ENCODE peak calls at places on chromosomes 7 and 10, in nine cellular contexts. C is endodermal cell, O is Peyer's patch, B is ascending aorta, E is body of pancreas, W is sigmoid colon, J is Caco-2, I is hepatocyte, V is mucosa of descending colon. S is an unnamed sample.
A peak's percentile ranks its signal among the peaks of the same experiment; 100 is the strongest.

GRCh38 chr10:133124357-133125211 is 35.4 kb upstream of the KNDC1 start:
- DNase-seq in C (peak; percentile 87), O (no peak), B (no peak), E (peak; percentile 16), W (no peak), J (peak; percentile 84), I (peak; percentile 67), V (peak; percentile 23), S (peak; percentile 58)

GRCh38 chr7:32496052-32496813 is 944 bp downstream of the AVL9 start:
- DNase-seq in C (no peak), O (no peak), B (no peak), E (no peak), W (no peak), J (no peak), I (no peak), V (peak; percentile 15), S (no peak)

GRCh38 chr10:61961278-61961677 is 59.8 kb downstream of the ARID5B start:
- DNase-seq in C (no peak), O (no peak), B (no peak), E (no peak), W (no peak), J (no peak), I (no peak), V (no peak), S (no peak)

GRCh38 chr7:134852626-134853025 is 73.2 kb downstream of the CALD1 start:
- DNase-seq in C (no peak), O (no peak), B (no peak), E (no peak), W (no peak), J (no peak), I (no peak), V (no peak), S (no peak)

GRCh38 chr7:137399827-137400823 is 56.6 kb upstream of the PTN start:
- DNase-seq in C (peak; percentile 57), O (no peak), B (no peak), E (no peak), W (no peak), J (no peak), I (no peak), V (no peak), S (no peak)

GRCh38 chr7:11589251-11589650 is 242.7 kb downstream of the THSD7A start:
- DNase-seq in C (no peak), O (no peak), B (no peak), E (no peak), W (no peak), J (no peak), I (no peak), V (no peak), S (no peak)

GRCh38 chr7:27173412-27174076 is 576 bp downstream of the HOXA10 start:
- DNase-seq in C (peak; percentile 72), O (peak; percentile 66), B (no peak), E (no peak), W (peak; percentile 74), J (peak; percentile 62), I (no peak), V (no peak), S (no peak)

GRCh38 chr7:618539-619355 is 99.1 kb upstream of the PDGFA start:
- DNase-seq in C (peak; percentile 21), O (peak; percentile 85), B (no peak), E (peak; percentile 34), W (no peak), J (no peak), I (peak; percentile 55), V (peak; percentile 79), S (no peak)

GRCh38 chr7:143396182-143396581 is 12.5 kb downstream of the EPHA1 start:
- DNase-seq in C (peak; percentile 44), O (no peak), B (no peak), E (no peak), W (no peak), J (no peak), I (no peak), V (no peak), S (no peak)

GRCh38 chr7:2032030-2032875 is 200.5 kb downstream of the MAD1L1 start:
- DNase-seq in C (peak; percentile 76), O (no peak), B (no peak), E (no peak), W (peak; percentile 64), J (no peak), I (no peak), V (no peak), S (peak; percentile 38)

GRCh38 chr7:29657856-29658255 is 94.2 kb downstream of the PRR15 start:
- DNase-seq in C (no peak), O (no peak), B (no peak), E (no peak), W (no peak), J (no peak), I (no peak), V (no peak), S (no peak)

GRCh38 chr7:29652611-29653010 is 89.0 kb downstream of the PRR15 start:
- DNase-seq in C (no peak), O (no peak), B (no peak), E (no peak), W (no peak), J (no peak), I (no peak), V (no peak), S (no peak)

GRCh38 chr7:29651467-29651866 is 87.8 kb downstream of the PRR15 start:
- DNase-seq in C (no peak), O (no peak), B (no peak), E (no peak), W (no peak), J (no peak), I (no peak), V (no peak), S (no peak)

DNA sequence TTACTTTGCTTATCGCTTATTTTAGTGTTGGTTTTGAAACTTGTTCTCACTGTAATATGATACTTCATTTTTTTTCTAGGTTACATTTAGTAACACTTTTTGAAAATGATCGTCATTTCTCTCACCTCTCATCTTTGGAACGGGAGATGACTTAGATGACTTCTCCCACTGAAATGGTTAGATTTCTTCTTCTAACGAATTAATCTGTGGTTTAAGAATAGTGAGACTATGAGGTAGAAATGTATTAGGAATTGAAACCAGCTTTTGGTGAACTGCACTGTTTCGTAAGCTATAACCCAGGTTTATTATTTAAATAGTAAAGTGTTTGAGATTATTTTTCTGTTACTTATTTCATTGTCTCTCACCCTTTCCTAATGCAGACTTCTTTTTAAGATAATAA is 93.7 kb downstream of the PRR15 start:
- DNase-seq in C (no peak), O (no peak), B (no peak), E (no peak), W (no peak), J (no peak), I (no peak), V (no peak), S (no peak)
- H3K4me3 ChIP-seq in C (no peak overlapping the region), O (no peak overlapping the region), B (no peak overlapping the region), E (no peak overlapping the region), W (no peak overlapping the region), J (no peak overlapping the region), I (no peak overlapping the region), V (no peak overlapping the region), S (no peak overlapping the region)

GRCh38 chr10:119723624-119724023 is 2.2 kb upstream of the INPP5F start:
- DNase-seq in C (no peak), O (no peak), B (no peak), E (no peak), W (no peak), J (no peak), I (no peak), V (no peak), S (no peak)

GRCh38 chr10:119726291-119727261 is 726 bp downstream of the INPP5F start:
- DNase-seq in C (peak; percentile 88), O (no peak), B (no peak), E (no peak), W (peak; percentile 73), J (peak; percentile 80), I (no peak), V (peak; percentile 64), S (peak; percentile 61)

GRCh38 chr10:119724630-119725549 is 960 bp upstream of the INPP5F start:
- DNase-seq in C (no peak), O (no peak), B (no peak), E (peak; percentile 33), W (no peak), J (no peak), I (no peak), V (peak; percentile 51), S (no peak)

GRCh38 chr10:119723161-119723560 is 2.7 kb upstream of the INPP5F start:
- DNase-seq in C (no peak), O (no peak), B (no peak), E (no peak), W (no peak), J (no peak), I (no peak), V (no peak), S (no peak)

DNA sequence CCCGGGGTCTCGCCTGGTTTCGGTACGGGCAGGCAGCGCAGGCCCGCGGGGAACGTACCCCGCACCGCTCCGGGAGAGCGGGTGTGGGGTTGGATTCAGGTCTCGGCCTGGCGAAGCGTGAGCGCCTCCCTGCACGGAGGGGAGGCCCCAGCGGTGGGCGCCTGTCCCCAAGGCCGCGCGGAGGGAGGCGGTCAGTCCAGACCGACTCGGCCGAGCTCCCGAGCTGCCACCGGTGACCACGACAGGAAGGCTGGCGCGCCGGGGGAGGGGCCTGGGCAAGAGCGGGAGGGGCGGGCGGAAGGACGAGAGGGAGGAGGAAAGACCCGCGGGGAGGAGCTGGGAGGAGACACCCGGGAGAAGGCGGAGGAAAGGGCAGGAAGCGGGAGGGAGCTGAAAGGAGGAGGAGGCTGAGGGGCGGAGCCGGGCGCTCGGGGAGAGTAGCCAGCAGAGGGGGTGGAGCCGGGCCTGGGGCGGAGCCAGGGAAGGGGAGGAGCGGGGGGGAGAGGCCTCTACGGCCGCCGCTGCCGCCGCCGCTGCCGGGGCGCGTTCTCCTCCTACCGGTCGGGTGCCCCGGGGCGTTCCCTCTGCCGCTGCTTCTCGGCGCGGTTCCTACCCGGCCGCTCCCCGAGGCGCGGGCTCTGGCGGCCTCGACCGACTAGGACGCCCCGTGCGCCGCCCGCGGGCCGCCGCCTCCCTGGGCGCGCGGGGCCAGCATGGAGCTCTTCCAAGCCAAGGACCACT is at the start of gene INPP5F:
- DNase-seq in C (peak; percentile 100), O (peak; percentile 100), B (peak; percentile 94), E (peak; percentile 99), W (peak; percentile 100), J (peak; percentile 100), I (peak; percentile 100), V (peak; percentile 100), S (peak; percentile 99)
- TF ChIP-seq CTCF in C (peak; percentile 56), O (peak; percentile 46), B (peak; percentile 49), E (peak; percentile 23), W (no peak), J (no peak), I (no peak), V (peak; percentile 30), S (no peak)

DNA sequence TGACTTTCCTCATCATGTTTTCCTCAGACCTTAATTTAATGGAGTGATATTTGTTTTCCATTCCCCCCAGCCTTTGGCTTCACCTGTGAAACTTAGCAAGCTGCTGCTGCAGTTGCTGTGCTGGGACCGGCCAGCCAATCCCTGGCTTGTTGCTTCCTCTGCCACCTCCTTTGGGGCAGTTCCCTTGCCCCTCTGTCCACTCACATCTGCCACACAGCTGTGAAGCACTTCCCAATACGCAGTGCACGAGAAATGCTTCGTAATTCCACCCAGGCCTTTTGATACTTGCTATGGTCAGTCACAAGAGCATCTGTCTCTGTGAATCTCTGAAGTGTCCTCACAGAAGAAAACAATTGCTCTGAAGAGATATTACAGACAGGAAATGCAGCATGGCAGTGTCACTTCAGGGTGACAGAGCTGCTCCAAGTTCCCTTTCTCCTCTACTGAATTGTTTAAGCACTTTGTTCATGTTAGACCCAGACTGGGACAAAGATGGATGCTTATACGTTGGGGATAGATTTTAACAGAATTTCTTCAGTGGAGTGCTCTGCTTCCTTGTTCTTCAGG is 208.5 kb downstream of the PTEN start:
- DNase-seq in C (no peak), O (no peak), B (no peak), E (peak; percentile 18), W (no peak), J (no peak), I (no peak), V (no peak), S (no peak)
- H3K4me1 ChIP-seq in C (no peaks in the 10 kb centered on the region), O (no peaks in the 10 kb centered on the region), B (no peaks in the 10 kb centered on the region), E (no peaks in the 10 kb centered on the region), W (peaks cover 10% of the 10 kb centered on the region), J (peaks cover 23% of the 10 kb centered on the region), I (peaks cover 11% of the 10 kb centered on the region), V (no peaks in the 10 kb centered on the region), S (no peaks in the 10 kb centered on the region)

GRCh38 chr7:50734246-50734645 is 48.5 kb downstream of the GRB10 start:
- DNase-seq in C (no peak), O (no peak), B (no peak), E (no peak), W (no peak), J (no peak), I (no peak), V (no peak), S (no peak)
- H3K4me3 ChIP-seq in C (no peak overlapping the region), O (no peak overlapping the region), B (no peak overlapping the region), E (no peak overlapping the region), W (no peak overlapping the region), J (no peak overlapping the region), I (no peak overlapping the region), V (no peak overlapping the region), S (no peak overlapping the region)

S was measured in BE2C.